ENCODE peak calls at places on chromosomes 13 and 19, in seven cellular contexts. D is K562, Z is WTC11, P is HCT116, B is H1, X is HepG2, I is GM12878. L is an unnamed sample.

GRCh38 chr13:98252931-98253470 is 75.9 kb upstream of the RNF113B start:
- DNase-seq in Z (no peak), B (no peak), X (peak; percentile 49), D (no peak), P (peak; percentile 21), I (no peak), L (no peak)

GRCh38 chr13:24894277-24894971 is 130.5 kb downstream of the RNF17 start:
- DNase-seq in X (no peak), I (no peak), B (no peak), Z (no peak), D (no peak), P (no peak), L (no peak)

GRCh38 chr19:29793116-29793727 is 18.6 kb upstream of the CCNE1 start:
- DNase-seq in I (no peak), D (no peak), X (no peak), B (no peak), P (no peak), Z (no peak), L (no peak)

GRCh38 chr19:30227071-30227621 is 145.0 kb upstream of the ZNF536 start:
- DNase-seq in P (no peak), X (no peak), B (no peak), I (no peak), Z (peak; percentile 41), D (no peak), L (no peak)

GRCh38 chr19:58054792-58055482 is 4.1 kb upstream of the ZNF135 start:
- DNase-seq in Z (peak; percentile 84), P (no peak), B (no peak), X (no peak), I (no peak), D (no peak), L (no peak)

GRCh38 chr13:52938065-52938464 is 89.6 kb upstream of the PCDH8 start:
- DNase-seq in D (no peak), X (no peak), Z (no peak), P (no peak), I (no peak), B (no peak), L (no peak)

GRCh38 chr13:46982856-46983582 is 86.2 kb upstream of the HTR2A start:
- DNase-seq in Z (no peak), X (no peak), D (no peak), I (peak; percentile 96), P (no peak), B (no peak), L (no peak)

GRCh38 chr13:95573226-95573625 is 20.7 kb downstream of the CLDN10 start:
- DNase-seq in B (no peak), Z (no peak), X (no peak), I (no peak), P (no peak), D (no peak), L (no peak)

GRCh38 chr19:55099557-55100506 is 17.6 kb downstream of the PPP1R12C start:
- DNase-seq in D (no peak), B (no peak), Z (peak; percentile 73), I (no peak), P (no peak), X (no peak), L (no peak)

GRCh38 chr19:29410974-29411615 is 114.7 kb upstream of the VSTM2B start:
- DNase-seq in X (no peak), B (no peak), Z (no peak), I (no peak), P (no peak), D (no peak), L (no peak)

GRCh38 chr19:6271721-6272410 is 7.9 kb downstream of the MLLT1 start:
- DNase-seq in Z (peak; percentile 24), I (no peak), P (no peak), B (no peak), X (no peak), D (peak; percentile 79), L (peak; percentile 20)

GRCh38 chr13:36530050-36530789 is 97.9 kb downstream of the CCNA1 start:
- DNase-seq in I (no peak), Z (no peak), X (no peak), P (no peak), B (no peak), D (no peak), L (no peak)

GRCh38 chr13:44075113-44075512 is 195.4 kb downstream of the LACC1 start:
- DNase-seq in Z (no peak), X (no peak), I (no peak), D (no peak), B (no peak), P (no peak), L (no peak)

GRCh38 chr19:53849237-53849676 is 18.4 kb upstream of the MYADM start:
- DNase-seq in B (no peak), D (no peak), X (no peak), P (no peak), Z (no peak), I (no peak), L (no peak)

GRCh38 chr13:27171244-27171829 is at the start of gene USP12:
- DNase-seq in I (no peak), P (no peak), Z (peak; percentile 67), X (no peak), D (peak; percentile 60), B (no peak), L (peak; percentile 46)

GRCh38 chr13:85529216-85529590 is 270.0 kb downstream of the SLITRK6 start:
- DNase-seq in P (no peak), Z (no peak), B (no peak), X (no peak), I (no peak), D (no peak), L (no peak)

GRCh38 chr19:46217476-46217875 is 12.1 kb upstream of the IGFL1 start:
- DNase-seq in D (no peak), P (no peak), B (no peak), X (no peak), Z (no peak), I (no peak), L (no peak)
- TF ChIP-seq SP1 in D (no peak), P (no peak), B (no peak), X (no peak), Z (no peak), I (no peak), L (no peak)

GRCh38 chr13:51525567-51526165 is 58.6 kb upstream of the WDFY2 start:
- DNase-seq in X (no peak), I (no peak), D (no peak), Z (no peak), B (no peak), P (no peak), L (no peak)
- TF ChIP-seq SP1 in X (no peak), I (no peak), D (no peak), Z (no peak), B (no peak), P (no peak), L (no peak)

GRCh38 chr13:40115456-40115855 is 460.0 kb downstream of the COG6 start:
- DNase-seq in I (no peak), P (no peak), B (no peak), X (no peak), Z (no peak), D (no peak), L (no peak)
- TF ChIP-seq SP1 in I (no peak), P (no peak), B (no peak), X (no peak), Z (no peak), D (no peak), L (no peak)

GRCh38 chr13:99656843-99657506 is 155.7 kb downstream of the TM9SF2 start:
- DNase-seq in B (no peak), P (no peak), X (no peak), D (no peak), Z (no peak), I (no peak), L (no peak)
- TF ChIP-seq SP1 in B (no peak), P (no peak), X (no peak), D (no peak), Z (no peak), I (no peak), L (no peak)

DNA sequence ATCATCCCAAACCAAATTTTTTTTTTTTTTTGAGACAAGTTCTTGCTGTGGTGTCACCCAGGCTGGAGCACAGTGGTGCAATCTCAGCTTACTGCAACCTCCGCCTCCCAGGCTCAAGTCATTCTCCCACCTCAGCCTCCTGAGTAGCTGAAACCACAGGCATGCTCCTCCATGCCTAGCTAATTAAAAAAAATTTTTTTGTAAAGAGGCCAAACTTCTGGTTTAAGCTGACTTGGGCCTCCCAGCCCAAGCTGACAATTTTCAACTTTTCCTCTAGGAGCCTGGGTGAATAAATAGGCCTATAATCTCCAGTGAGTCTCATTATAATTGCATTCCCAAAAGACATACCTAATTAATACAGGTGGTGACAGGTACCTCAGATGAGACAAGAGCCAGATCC is 22.1 kb upstream of the OLFM2 start:
- DNase-seq in Z (no peak), X (no peak), I (no peak), D (no peak), P (no peak), B (no peak), L (no peak)
- TF ChIP-seq SP1 in Z (no peak), X (no peak), I (no peak), D (no peak), P (no peak), B (no peak), L (no peak)

DNA sequence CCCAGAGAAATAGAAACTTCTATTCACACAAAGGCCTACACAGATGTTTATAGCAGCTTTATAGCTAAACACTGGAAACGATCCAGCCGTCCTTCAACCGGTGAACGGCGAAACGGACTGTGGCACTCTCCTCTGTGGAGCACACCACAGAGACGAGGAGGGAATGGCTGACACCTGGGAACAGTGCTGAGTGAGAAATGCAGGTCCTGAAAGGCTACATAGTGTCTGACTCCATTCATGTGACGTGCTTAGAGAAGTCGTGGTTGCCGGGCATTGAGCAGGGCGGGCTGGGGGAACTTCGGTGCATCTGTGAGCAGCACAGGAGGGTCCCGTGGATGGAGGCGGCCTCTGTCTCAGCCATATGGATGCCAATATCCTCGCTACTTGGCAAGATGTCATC is 3.1 kb upstream of the GRK1 start:
- DNase-seq in P (no peak), I (no peak), Z (peak; percentile 6), D (no peak), B (no peak), X (no peak), L (no peak)
- TF ChIP-seq SP1 in P (no peak), I (no peak), Z (no peak), D (no peak), B (no peak), X (no peak), L (no peak)

DNA sequence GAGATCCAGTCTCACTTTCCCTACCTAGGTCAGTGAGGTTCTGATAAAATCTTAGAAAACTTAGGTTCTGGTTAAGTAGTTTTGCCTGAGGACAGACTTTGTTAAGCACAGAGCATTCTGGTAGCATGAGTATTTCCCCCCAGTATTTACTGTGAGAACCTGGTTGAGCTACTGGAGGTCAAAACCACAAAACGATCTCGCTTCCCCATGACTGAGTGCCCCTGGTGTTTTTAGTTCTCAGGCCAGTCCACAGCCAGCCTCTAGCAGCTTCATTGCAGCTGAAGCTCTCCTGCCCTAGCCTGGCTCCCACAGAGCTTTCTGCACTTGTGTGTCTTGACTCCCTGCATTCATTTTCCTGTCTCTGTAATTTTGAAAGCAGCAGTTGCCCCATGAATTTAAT is 1138.2 kb downstream of the UQCRFS1 start:
- DNase-seq in X (no peak), B (no peak), P (no peak), D (no peak), Z (no peak), I (peak; percentile 75), L (no peak)
- TF ChIP-seq SP1 in X (no peak), B (no peak), P (no peak), D (no peak), Z (no peak), I (no peak), L (no peak)

L was measured in HEK293T.